ENCODE peak calls at places on chromosome 5, in four cellular contexts. A is mesendoderm, R is neuronal stem cell, M is H1. H is an unnamed sample.

GRCh38 chr5:132475531-132475930 is 15.0 kb downstream of the IRF1 start:
- DNase-seq in A (no peak), R (no peak), M (no peak), H (peak; percentile 41)

GRCh38 chr5:147613359-147613758 is 103.5 kb upstream of the DPYSL3 start:
- DNase-seq in A (no peak), R (no peak), M (no peak), H (peak; percentile 82)

GRCh38 chr5:159099049-159099760 is 511 bp downstream of the EBF1 start:
- DNase-seq in A (peak; percentile 59), R (peak; percentile 53), M (no peak), H (peak; percentile 60)

GRCh38 chr5:113487411-113487778 is 858 bp downstream of the MCC start:
- DNase-seq in A (peak; percentile 32), R (peak; percentile 18), M (no peak), H (peak; percentile 52)

GRCh38 chr5:172622091-172623046 is 18.7 kb upstream of the NEURL1B start:
- DNase-seq in A (peak; percentile 32), R (no peak), M (no peak), H (no peak)

GRCh38 chr5:126414874-126415502 is 8.2 kb upstream of the GRAMD2B start:
- DNase-seq in A (no peak), R (no peak), M (no peak), H (peak; percentile 81)

GRCh38 chr5:163433271-163433670 is 4.1 kb upstream of the CCNG1 start:
- DNase-seq in A (peak; percentile 72), R (no peak), M (no peak), H (no peak)

GRCh38 chr5:2196989-2197531 is 314.3 kb upstream of the IRX4 start:
- DNase-seq in A (no peak), R (no peak), M (no peak), H (no peak)

GRCh38 chr5:168874713-168875380 is 295.7 kb upstream of the PANK3 start:
- DNase-seq in A (peak; percentile 89), R (no peak), M (peak; percentile 23), H (peak; percentile 23)

GRCh38 chr5:7871560-7872113 is 2.7 kb downstream of the MTRR start:
- DNase-seq in A (no peak), R (no peak), M (no peak), H (no peak)

GRCh38 chr5:159207616-159208507 is 1.5 kb downstream of the RNF145 start:
- DNase-seq in A (peak; percentile 95), R (peak; percentile 58), M (no peak), H (peak; percentile 83)

GRCh38 chr5:74510476-74510875 is 130.1 kb downstream of the ENC1 start:
- DNase-seq in A (no peak), R (no peak), M (no peak), H (no peak)

GRCh38 chr5:76166886-76167576 is 83.8 kb downstream of the SV2C start:
- DNase-seq in A (no peak), R (no peak), M (no peak), H (no peak)

GRCh38 chr5:9301200-9301599 is 244.7 kb downstream of the SEMA5A start:
- DNase-seq in A (no peak), R (no peak), M (no peak), H (no peak)
- H3K23ac ChIP-seq in A (no peak overlapping the region), R (no peak overlapping the region), M (no peak overlapping the region), H (no peak overlapping the region)

GRCh38 chr5:39015743-39016586 is 58.2 kb downstream of the RICTOR start:
- DNase-seq in A (no peak), R (no peak), M (no peak), H (peak; percentile 73)

GRCh38 chr5:39014544-39014943 is 59.7 kb downstream of the RICTOR start:
- DNase-seq in A (peak; percentile 60), R (no peak), M (no peak), H (peak; percentile 84)

GRCh38 chr5:39017504-39017903 is 56.7 kb downstream of the RICTOR start:
- DNase-seq in A (no peak), R (no peak), M (no peak), H (no peak)

GRCh38 chr5:39016587-39017275 is 57.5 kb downstream of the RICTOR start:
- DNase-seq in A (no peak), R (no peak), M (no peak), H (no peak)

GRCh38 chr5:39013938-39014337 is 60.3 kb downstream of the RICTOR start:
- DNase-seq in A (no peak), R (no peak), M (no peak), H (peak; percentile 48)
- H3K23ac ChIP-seq in A (no peak overlapping the region), R (no peak overlapping the region), M (no peak overlapping the region), H (no peak overlapping the region)

DNA sequence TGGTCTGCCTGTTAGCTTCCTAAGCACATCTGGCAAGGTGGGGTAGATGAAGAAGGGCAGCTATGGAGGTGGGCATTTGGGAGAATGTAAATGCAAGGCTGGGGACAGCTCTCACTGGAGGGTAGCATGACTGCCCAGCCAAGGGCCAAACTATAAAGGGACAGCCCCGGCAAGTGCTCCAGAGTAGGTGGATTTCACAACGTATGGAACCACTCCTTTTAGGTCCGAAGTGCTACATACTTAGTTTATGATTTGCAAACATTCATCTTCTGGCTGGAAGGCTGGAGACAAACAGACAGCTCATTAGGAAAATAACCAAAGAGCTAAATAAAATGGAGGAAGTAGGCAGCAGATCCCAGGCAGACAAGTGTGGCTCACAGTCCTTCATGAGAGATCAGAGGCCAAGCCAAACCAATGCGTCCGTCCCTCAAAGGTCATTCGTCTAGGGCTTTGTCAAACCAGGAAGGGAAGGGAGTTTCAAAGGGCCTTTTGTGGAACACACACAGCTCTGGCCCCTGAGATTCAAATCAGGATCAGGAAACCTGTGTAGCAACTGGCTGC is 42.5 kb upstream of the GLRX start:
- DNase-seq in A (no peak), R (no peak), M (no peak), H (peak; percentile 56)
- H3K23ac ChIP-seq in A (no peak overlapping the region), R (no peak overlapping the region), M (no peak overlapping the region), H (no peak overlapping the region)

GRCh38 chr5:141958773-141959172 is 771 bp upstream of the PCDH12 start:
- DNase-seq in A (no peak), R (no peak), M (no peak), H (peak; percentile 31)
- H3K23ac ChIP-seq in A (no peak overlapping the region), R (no peak overlapping the region), M (no peak overlapping the region), H (no peak overlapping the region)

DNA sequence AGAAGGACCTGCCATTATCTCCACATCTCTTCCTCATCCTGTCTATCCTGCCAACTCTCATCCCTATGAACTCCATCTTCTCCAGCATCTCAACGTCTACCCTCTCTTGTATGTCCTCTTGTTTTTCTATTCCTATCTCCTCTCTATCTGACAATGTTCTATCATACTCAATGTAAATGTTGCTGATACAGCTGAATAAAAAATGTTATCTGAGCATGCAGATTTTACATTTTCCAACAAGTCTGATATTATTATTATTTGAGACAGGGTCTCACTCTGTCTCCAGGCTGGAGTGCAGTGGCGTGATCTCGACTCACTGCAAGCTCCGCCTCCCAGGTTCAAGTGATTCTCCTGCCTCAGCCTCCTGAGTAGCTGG is 56.0 kb upstream of the RAI14 start:
- DNase-seq in A (no peak), R (no peak), M (no peak), H (no peak)
- H3K23ac ChIP-seq in A (no peak overlapping the region), R (no peak overlapping the region), M (no peak overlapping the region), H (no peak overlapping the region)

GRCh38 chr5:149497357-149497756 is 53.9 kb downstream of the CSNK1A1 start:
- DNase-seq in A (peak; percentile 61), R (no peak), M (no peak), H (peak; percentile 90)
- H3K23ac ChIP-seq in A (no peak overlapping the region), R (no peak overlapping the region), M (no peak overlapping the region), H (no peak overlapping the region)

DNA sequence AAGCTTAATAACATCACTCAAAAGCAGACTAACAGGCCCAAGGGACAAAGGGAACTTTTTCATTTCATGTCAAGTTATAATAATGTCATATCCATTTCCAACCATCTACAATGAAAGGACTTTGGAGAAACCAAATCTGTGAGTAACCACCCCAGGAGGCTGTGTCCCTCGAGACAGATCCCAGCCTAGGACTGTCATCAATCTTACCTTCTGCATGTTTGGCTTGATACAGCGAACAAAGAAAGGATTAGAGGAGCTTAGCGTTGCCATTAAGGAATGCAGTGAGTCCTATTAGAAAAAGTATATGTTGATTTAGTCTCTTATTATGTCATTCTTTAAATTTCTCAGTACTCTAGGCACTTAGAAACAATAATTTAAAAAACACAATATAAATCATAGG is 137.8 kb upstream of the RETREG1 start:
- DNase-seq in A (peak; percentile 64), R (peak; percentile 75), M (no peak), H (no peak)
- H3K23ac ChIP-seq in A (no peak overlapping the region), R (no peak overlapping the region), M (no peak overlapping the region), H (no peak overlapping the region)

GRCh38 chr5:151675956-151676712 is 10.6 kb downstream of the SPARC start:
- DNase-seq in A (peak; percentile 90), R (no peak), M (no peak), H (no peak)

GRCh38 chr5:151675225-151675955 is 11.3 kb downstream of the SPARC start:
- DNase-seq in A (peak; percentile 88), R (no peak), M (no peak), H (peak; percentile 73)

GRCh38 chr5:151670953-151671636 is 15.6 kb downstream of the SPARC start:
- DNase-seq in A (no peak), R (no peak), M (no peak), H (peak; percentile 75)

GRCh38 chr5:151671979-151672378 is 14.7 kb downstream of the SPARC start:
- DNase-seq in A (no peak), R (no peak), M (no peak), H (peak; percentile 66)

DNA sequence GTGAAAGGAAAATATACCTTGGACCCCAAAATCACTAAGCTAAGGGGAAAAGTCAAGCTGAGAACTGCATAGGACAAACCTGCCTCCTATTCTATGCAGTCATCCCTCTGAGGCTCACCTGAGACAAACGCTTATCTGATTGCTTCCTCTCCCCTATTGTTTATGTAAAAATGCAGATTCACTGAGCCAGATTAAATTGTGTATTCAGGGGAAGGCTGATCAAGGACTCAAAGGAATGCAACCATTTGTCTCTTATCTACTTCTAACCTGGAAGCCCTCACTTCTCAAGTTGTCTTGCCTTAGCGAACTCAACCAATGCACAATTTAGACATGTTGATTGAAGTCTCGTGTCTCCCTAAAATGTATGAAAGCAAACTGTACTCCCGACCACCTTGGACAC is 13.3 kb downstream of the SPARC start:
- DNase-seq in A (peak; percentile 98), R (no peak), M (no peak), H (no peak)
- H3K23ac ChIP-seq in A (no peak overlapping the region), R (no peak overlapping the region), M (no peak overlapping the region), H (no peak overlapping the region)